ENCODE peak calls at places on chromosomes 1 and 21, in eight cellular contexts. J is A549, I is AG04450, H is HFFc6, B is GM12865, F is astrocyte of the spinal cord, A is type B pancreatic cell, O is AG09319. K is an unnamed sample.

GRCh38 chr1:62139410-62139809 is 55.2 kb upstream of the L1TD1 start:
- DNase-seq in J (no peak), I (no peak), H (no peak), B (no peak), F (no peak), A (no peak), O (no peak), K (no peak)

GRCh38 chr1:201696217-201696761 is 132.7 kb upstream of the IPO9 start:
- DNase-seq in J (no peak), I (peak), H (peak), B (no peak), F (peak), A (no peak), O (peak), K (no peak)

GRCh38 chr1:156586892-156587477 is 4.6 kb upstream of the NAXE start:
- DNase-seq in J (no peak), I (no peak), H (no peak), B (no peak), F (no peak), A (no peak), O (no peak), K (no peak)

GRCh38 chr1:99481391-99481996 is 164.4 kb upstream of the PALMD start:
- DNase-seq in J (peak), I (no peak), H (peak), B (peak), F (peak), A (no peak), O (no peak), K (no peak)

GRCh38 chr1:181251001-181251712 is 162.7 kb downstream of the IER5 start:
- DNase-seq in J (peak), I (peak), H (peak), B (no peak), F (peak), A (no peak), O (no peak), K (no peak)

GRCh38 chr1:179003474-179004066 is 22.1 kb upstream of the FAM20B start:
- DNase-seq in J (no peak), I (no peak), H (no peak), B (no peak), F (no peak), A (no peak), O (no peak), K (no peak)

GRCh38 chr21:38277501-38278111 is 20.8 kb downstream of the KCNJ15 start:
- DNase-seq in J (peak), I (peak), H (peak), B (no peak), F (peak), A (no peak), O (peak), K (no peak)

GRCh38 chr1:36349241-36349671 is 25.8 kb upstream of the EVA1B start:
- DNase-seq in J (no peak), I (no peak), H (peak), B (peak), F (peak), A (no peak), O (no peak), K (peak)

GRCh38 chr1:167450843-167451242 is 67.5 kb downstream of the CD247 start:
- DNase-seq in J (no peak), I (no peak), H (no peak), B (no peak), F (no peak), A (no peak), O (no peak), K (no peak)

GRCh38 chr1:20070357-20070756 is 363 bp downstream of the PLA2G5 start:
- DNase-seq in J (no peak), I (no peak), H (no peak), B (no peak), F (no peak), A (no peak), O (no peak), K (peak)

GRCh38 chr1:111737216-111738132 is 1.7 kb downstream of the INKA2 start:
- DNase-seq in J (no peak), I (no peak), H (no peak), B (no peak), F (no peak), A (no peak), O (no peak), K (no peak)

GRCh38 chr1:25819496-25820246 is at the start of gene MTFR1L:
- DNase-seq in J (peak), I (no peak), H (peak), B (peak), F (peak), A (peak), O (no peak), K (peak)

GRCh38 chr1:197360068-197360467 is 92.0 kb downstream of the CRB1 start:
- DNase-seq in J (no peak), I (no peak), H (no peak), B (no peak), F (no peak), A (no peak), O (no peak), K (no peak)

GRCh38 chr1:248243204-248243603 is 12.0 kb downstream of the OR2M4 start:
- DNase-seq in J (peak), I (no peak), H (peak), B (peak), F (peak), A (no peak), O (no peak), K (peak)

GRCh38 chr21:25635310-25635709 is 3.7 kb upstream of the JAM2 start:
- DNase-seq in J (no peak), I (no peak), H (no peak), B (no peak), F (no peak), A (no peak), O (no peak), K (no peak)

GRCh38 chr1:16218014-16218673 is 5.7 kb upstream of the ARHGEF19 start:
- DNase-seq in J (no peak), I (no peak), H (no peak), B (no peak), F (no peak), A (no peak), O (no peak), K (no peak)

GRCh38 chr1:51578383-51579109 is 38.3 kb upstream of the OSBPL9 start:
- DNase-seq in J (no peak), I (no peak), H (no peak), B (peak), F (no peak), A (no peak), O (no peak), K (peak)

GRCh38 chr1:181113061-181113695 is 24.7 kb downstream of the IER5 start:
- DNase-seq in J (peak), I (no peak), H (peak), B (no peak), F (peak), A (no peak), O (no peak), K (no peak)

GRCh38 chr1:176536588-176536987 is 73.6 kb downstream of the PAPPA2 start:
- DNase-seq in J (no peak), I (no peak), H (no peak), B (no peak), F (no peak), A (no peak), O (no peak), K (no peak)

GRCh38 chr1:33364578-33364945 is 43.7 kb upstream of the A3GALT2 start:
- DNase-seq in J (no peak), I (no peak), H (no peak), B (no peak), F (no peak), A (no peak), O (no peak), K (no peak)

GRCh38 chr1:248696775-248697174 is 5.8 kb downstream of the OR14I1 start:
- DNase-seq in J (no peak), I (no peak), H (no peak), B (no peak), F (no peak), A (no peak), O (no peak), K (no peak)

GRCh38 chr1:78370356-78370755 is 120.4 kb upstream of the PTGFR start:
- DNase-seq in J (no peak), I (peak), H (peak), B (peak), F (peak), A (no peak), O (no peak), K (no peak)

GRCh38 chr1:58768971-58769808 is 14.7 kb downstream of the JUN start:
- DNase-seq in J (peak), I (no peak), H (peak), B (peak), F (peak), A (peak), O (no peak), K (no peak)

GRCh38 chr21:45032977-45033705 is 41.2 kb upstream of the ADARB1 start:
- DNase-seq in J (no peak), I (no peak), H (no peak), B (no peak), F (no peak), A (no peak), O (no peak), K (no peak)

GRCh38 chr1:42940851-42941639 is 17.6 kb downstream of the SLC2A1 start:
- DNase-seq in J (no peak), I (peak), H (peak), B (peak), F (peak), A (no peak), O (peak), K (no peak)

GRCh38 chr1:192463661-192464060 is 111.9 kb upstream of the RGS1 start:
- DNase-seq in J (no peak), I (no peak), H (no peak), B (no peak), F (no peak), A (no peak), O (no peak), K (no peak)
- TF ChIP-seq CTCF in J (no peak), I (no peak), H (no peak), B (no peak), F (no peak), A (no peak), O (no peak), K (no peak)

GRCh38 chr1:109322974-109323373 is 16.2 kb upstream of the MYBPHL start:
- DNase-seq in J (no peak), I (no peak), H (no peak), B (no peak), F (no peak), A (no peak), O (no peak), K (no peak)

GRCh38 chr1:109331113-109331512 is 24.3 kb upstream of the MYBPHL start:
- DNase-seq in J (no peak), I (no peak), H (no peak), B (no peak), F (no peak), A (no peak), O (no peak), K (no peak)

GRCh38 chr1:109327285-109327684 is 20.5 kb upstream of the MYBPHL start:
- DNase-seq in J (no peak), I (no peak), H (no peak), B (no peak), F (no peak), A (no peak), O (no peak), K (no peak)
- TF ChIP-seq CTCF in J (no peak), I (no peak), H (no peak), B (no peak), F (no peak), A (no peak), O (no peak), K (no peak)

GRCh38 chr1:243982451-243983018 is 68.5 kb upstream of the ZBTB18 start:
- DNase-seq in J (no peak), I (no peak), H (no peak), B (no peak), F (no peak), A (no peak), O (no peak), K (no peak)
- TF ChIP-seq CTCF in J (no peak), I (peak), H (peak), B (no peak), F (peak), A (peak), O (no peak), K (no peak)

GRCh38 chr1:206757524-206758266 is 12.9 kb upstream of the IL19 start:
- DNase-seq in J (no peak), I (no peak), H (no peak), B (no peak), F (no peak), A (no peak), O (no peak), K (no peak)

GRCh38 chr1:206766251-206766856 is 4.2 kb upstream of the IL19 start:
- DNase-seq in J (no peak), I (peak), H (peak), B (peak), F (peak), A (no peak), O (peak), K (peak)

GRCh38 chr1:206760590-206760989 is 10.0 kb upstream of the IL19 start:
- DNase-seq in J (no peak), I (no peak), H (no peak), B (no peak), F (no peak), A (no peak), O (no peak), K (no peak)

GRCh38 chr1:206761369-206761768 is 9.2 kb upstream of the IL19 start:
- DNase-seq in J (no peak), I (no peak), H (no peak), B (no peak), F (no peak), A (no peak), O (no peak), K (no peak)
- TF ChIP-seq CTCF in J (no peak), I (peak), H (peak), B (no peak), F (peak), A (peak), O (peak), K (no peak)

K was measured in GM13976.